ENCODE peak calls at places on chromosomes 7 and 10, in four cellular contexts. L is K562, G is HepG2, N is GM12878. C is an unnamed sample.

GRCh38 chr7:141785711-141786552 is 4.1 kb upstream of the TAS2R5 start:
- DNase-seq in L (peak; percentile 74), G (peak; percentile 42), N (peak; percentile 8), C (peak; percentile 71)

GRCh38 chr7:38615665-38616064 is 15.5 kb downstream of the AMPH start:
- DNase-seq in L (no peak), G (no peak), N (no peak), C (no peak)

GRCh38 chr10:72697711-72698110 is 5.8 kb downstream of the MCU start:
- DNase-seq in L (no peak), G (no peak), N (no peak), C (no peak)

GRCh38 chr10:10497245-10497644 is 520.4 kb upstream of the CELF2 start:
- DNase-seq in L (no peak), G (no peak), N (no peak), C (no peak)

GRCh38 chr7:22325671-22326070 is 31.3 kb downstream of the RAPGEF5 start:
- DNase-seq in L (no peak), G (no peak), N (no peak), C (no peak)

GRCh38 chr7:75928600-75928939 is 13.6 kb downstream of the POR start:
- DNase-seq in L (no peak), G (no peak), N (peak; percentile 61), C (no peak)

GRCh38 chr10:46050956-46051355 is 4.9 kb upstream of the MSMB start:
- DNase-seq in L (no peak), G (no peak), N (no peak), C (no peak)

GRCh38 chr10:133278577-133279265 is 2.1 kb upstream of the ADAM8 start:
- DNase-seq in L (peak; percentile 86), G (peak; percentile 72), N (no peak), C (no peak)

GRCh38 chr7:133846203-133846945 is 280.8 kb upstream of the LRGUK start:
- DNase-seq in L (no peak), G (no peak), N (no peak), C (no peak)

GRCh38 chr10:120581496-120581895 is 124.5 kb downstream of the PLPP4 start:
- DNase-seq in L (peak; percentile 1), G (no peak), N (no peak), C (no peak)

GRCh38 chr7:50156163-50156562 is 63.1 kb upstream of the ZPBP start:
- DNase-seq in L (no peak), G (no peak), N (no peak), C (no peak)

GRCh38 chr7:27799212-27799611 is 59.2 kb downstream of the TAX1BP1 start:
- DNase-seq in L (no peak), G (no peak), N (no peak), C (no peak)

GRCh38 chr10:77163670-77164348 is 473.8 kb downstream of the KCNMA1 start:
- DNase-seq in L (peak; percentile 13), G (peak; percentile 24), N (no peak), C (peak; percentile 88)

GRCh38 chr7:132345730-132346129 is 230.5 kb downstream of the PLXNA4 start:
- DNase-seq in L (no peak), G (no peak), N (no peak), C (no peak)

GRCh38 chr7:117825132-117825531 is 48.1 kb downstream of the CTTNBP2 start:
- DNase-seq in L (no peak), G (no peak), N (no peak), C (no peak)

GRCh38 chr10:18737236-18737635 is 78.0 kb downstream of the ARL5B start:
- DNase-seq in L (no peak), G (no peak), N (no peak), C (no peak)

GRCh38 chr10:102413053-102413705 is 5.4 kb downstream of the PSD start:
- DNase-seq in L (no peak), G (no peak), N (no peak), C (no peak)

GRCh38 chr7:34165466-34165865 is 260.1 kb downstream of the BMPER start:
- DNase-seq in L (no peak), G (no peak), N (no peak), C (no peak)

GRCh38 chr10:104339469-104340098 is 1.3 kb upstream of the ITPRIP start:
- DNase-seq in L (peak; percentile 66), G (peak; percentile 56), N (no peak), C (peak; percentile 93)

GRCh38 chr7:155453296-155454182 is 4.4 kb upstream of the EN2 start:
- DNase-seq in L (no peak), G (no peak), N (no peak), C (no peak)

GRCh38 chr7:54858008-54858692 is 99.1 kb upstream of the SEC61G start:
- DNase-seq in L (no peak), G (no peak), N (no peak), C (peak; percentile 19)

GRCh38 chr7:46764100-46764941 is 817.6 kb downstream of the TNS3 start:
- DNase-seq in L (no peak), G (no peak), N (peak; percentile 5), C (peak; percentile 99)

GRCh38 chr7:50146692-50147091 is 53.6 kb upstream of the ZPBP start:
- DNase-seq in L (no peak), G (no peak), N (no peak), C (no peak)

GRCh38 chr7:2138146-2138765 is 94.5 kb downstream of the MAD1L1 start:
- DNase-seq in L (no peak), G (no peak), N (peak; percentile 25), C (peak; percentile 30)

GRCh38 chr10:6513509-6513908 is 66.6 kb downstream of the PRKCQ start:
- DNase-seq in L (no peak), G (no peak), N (no peak), C (no peak)

GRCh38 chr10:102752934-102753664 is 9.4 kb downstream of the WBP1L start:
- DNase-seq in L (peak; percentile 50), G (peak; percentile 63), N (peak; percentile 19), C (peak; percentile 87)

GRCh38 chr10:47104101-47104707 is 193.0 kb downstream of the PTPN20 start:
- DNase-seq in L (no peak), G (no peak), N (no peak), C (no peak)

GRCh38 chr7:49928787-49929186 is 155.3 kb downstream of the VWC2 start:
- DNase-seq in L (no peak), G (no peak), N (no peak), C (no peak)

GRCh38 chr7:120274899-120275298 is 1.9 kb downstream of the KCND2 start:
- DNase-seq in L (no peak), G (no peak), N (no peak), C (no peak)

GRCh38 chr7:120274482-120274881 is 1.5 kb downstream of the KCND2 start:
- DNase-seq in L (no peak), G (no peak), N (no peak), C (no peak)

GRCh38 chr7:120273476-120273975 is 551 bp downstream of the KCND2 start:
- DNase-seq in L (no peak), G (peak; percentile 0), N (peak; percentile 15), C (peak; percentile 7)

GRCh38 chr7:120272896-120273475 is at the start of gene KCND2:
- DNase-seq in L (no peak), G (no peak), N (no peak), C (no peak)

GRCh38 chr7:120272261-120272895 is 597 bp upstream of the KCND2 start:
- DNase-seq in L (peak; percentile 56), G (peak; percentile 22), N (peak; percentile 27), C (peak; percentile 49)
- TF ChIP-seq EZH2 in L (no peak), G (no peak), N (no peak), C (no peak)

GRCh38 chr7:100435401-100436304 is 644 bp downstream of the PPP1R35 start:
- DNase-seq in L (peak; percentile 69), G (no peak), N (no peak), C (peak; percentile 33)
- TF ChIP-seq POLR2AphosphoS5 in L (peak; percentile 63), G (no peak), N (no peak), C (peak; percentile 54)

DNA sequence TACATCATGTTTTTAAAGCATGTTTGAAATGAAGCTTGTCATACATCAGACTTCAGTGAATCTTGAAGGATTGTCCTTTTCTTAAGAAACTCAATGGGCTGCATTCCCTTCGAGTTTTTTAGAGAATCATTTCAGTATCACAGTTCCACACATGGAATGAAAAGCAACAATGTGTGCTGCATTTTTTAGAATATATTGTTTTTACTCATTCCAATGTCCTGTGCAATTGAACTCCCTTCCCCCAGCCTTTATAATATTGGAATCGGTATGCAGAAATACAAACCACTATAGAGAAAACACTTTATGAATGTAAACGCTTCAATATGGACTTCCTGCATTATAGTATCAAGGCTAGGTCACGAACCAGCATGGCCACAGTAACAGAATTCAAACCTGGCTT is 634.4 kb downstream of the GATA3 start:
- DNase-seq in L (no peak), G (no peak), N (no peak), C (no peak)
- TF ChIP-seq MYC in L (no peak), G (no peak), N (no peak), C (no peak)

DNA sequence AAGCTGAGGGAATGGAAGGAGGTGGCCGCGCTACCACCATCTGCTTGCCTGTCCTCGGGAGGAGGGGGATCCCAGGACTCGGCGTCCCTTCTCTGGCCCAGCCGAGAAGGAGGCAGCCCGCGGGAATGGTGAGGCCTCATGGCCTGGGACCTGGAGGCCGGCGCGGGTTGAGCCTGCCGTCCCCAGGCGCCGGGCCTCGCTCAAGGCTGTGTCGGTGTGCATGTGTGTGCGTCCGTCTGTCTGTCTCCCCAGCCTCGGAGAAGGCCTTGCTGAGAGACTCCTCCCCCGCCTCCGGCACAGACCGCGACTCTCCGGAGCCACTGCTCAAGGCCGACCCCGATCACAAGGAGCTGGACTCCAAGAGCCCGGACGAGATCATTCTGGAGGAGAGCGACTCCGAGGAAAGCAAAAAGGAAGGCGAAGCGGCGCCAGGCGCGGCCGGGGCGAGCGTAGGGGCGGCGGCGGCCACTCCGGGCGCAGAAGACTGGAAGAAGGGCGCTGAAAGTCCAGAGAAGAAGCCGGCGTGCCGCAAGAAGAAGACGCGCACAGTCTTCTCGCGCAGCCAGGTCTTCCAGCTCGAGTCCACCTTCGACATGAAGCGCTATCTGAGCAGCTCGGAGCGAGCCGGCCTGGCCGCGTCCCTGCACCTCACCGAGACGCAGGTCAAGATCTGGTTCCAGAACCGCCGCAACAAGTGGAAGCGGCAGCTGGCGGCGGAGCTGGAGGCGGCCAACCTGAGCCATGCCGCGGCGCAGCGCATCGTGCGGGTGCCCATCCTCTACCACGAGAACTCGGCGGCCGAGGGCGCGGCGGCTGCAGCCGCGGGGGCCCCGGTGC is 1.3 kb downstream of the HMX3 start:
- DNase-seq in L (peak; percentile 66), G (no peak), N (no peak), C (peak; percentile 27)
- TF ChIP-seq EZH2 in L (no peak), G (peak; percentile 67), N (no peak), C (peak; percentile 71)

GRCh38 chr10:62380002-62380401 is 5.8 kb downstream of the ZNF365 start:
- DNase-seq in L (no peak), G (peak; percentile 10), N (no peak), C (no peak)
- TF ChIP-seq POLR2AphosphoS5 in L (no peak), G (no peak), N (no peak), C (no peak)

DNA sequence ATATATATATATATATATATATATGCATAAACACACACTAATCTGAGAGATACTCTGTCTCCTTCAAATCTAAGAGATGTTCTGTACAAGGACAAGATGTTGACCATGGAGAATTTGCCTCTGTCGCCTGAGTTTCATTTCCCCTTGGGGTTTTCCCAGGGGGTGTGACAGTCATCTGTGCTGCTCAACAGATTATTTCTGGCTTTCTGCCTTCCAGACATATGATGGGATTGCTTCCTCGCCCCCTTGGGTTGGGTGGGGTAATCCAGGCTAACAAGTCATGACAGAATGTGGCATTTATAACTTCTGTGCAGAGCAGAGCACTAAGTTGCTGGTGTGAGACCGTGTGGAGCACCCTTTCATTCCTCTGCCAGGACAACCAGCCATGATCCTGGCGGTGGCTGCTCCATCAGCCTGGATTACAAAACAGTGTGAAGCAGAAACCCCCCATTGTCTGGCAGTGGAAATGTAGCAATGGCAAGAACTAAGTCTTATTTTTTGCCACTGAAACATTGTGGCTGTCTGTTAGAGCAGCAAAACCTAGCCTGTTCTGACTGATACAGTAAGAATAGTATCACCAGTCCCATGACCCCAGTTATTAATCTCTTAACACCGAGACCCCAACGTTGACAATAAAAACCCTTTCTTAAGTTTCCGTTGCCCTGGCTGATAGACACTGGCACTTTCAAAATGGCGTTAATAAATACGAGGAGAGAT is 13.7 kb upstream of the USP6NL start:
- DNase-seq in L (no peak), G (no peak), N (peak; percentile 56), C (no peak)
- TF ChIP-seq MYC in L (no peak), G (no peak), N (no peak), C (no peak)

C was measured in endothelial cell of umbilical vein.